ENCODE peak calls at places on chromosomes 11 and 22, in six cellular contexts. I, E, Y, A, C and F are unnamed samples.

GRCh38 chr22:41818596-41818995 is 14.3 kb upstream of the SREBF2 start:
- DNase-seq in A (no peak), I (no peak), C (no peak), Y (no peak), E (no peak), F (no peak)

GRCh38 chr11:45385423-45385822 is 99.3 kb upstream of the SYT13 start:
- DNase-seq in C (no peak), Y (no peak), E (no peak), A (no peak), I (no peak), F (no peak)

GRCh38 chr11:12057299-12057980 is 49.0 kb upstream of the DKK3 start:
- DNase-seq in E (no peak), I (no peak), Y (no peak), C (no peak), A (no peak), F (no peak)

GRCh38 chr11:84886344-84886743 is 740.8 kb downstream of the DLG2 start:
- DNase-seq in C (no peak), E (no peak), A (no peak), I (no peak), Y (no peak), F (no peak)

GRCh38 chr11:2321311-2321683 is 19.5 kb downstream of the TSPAN32 start:
- DNase-seq in I (no peak), C (no peak), Y (no peak), A (no peak), E (no peak), F (no peak)

GRCh38 chr11:14974021-14974698 is 2.0 kb upstream of the CALCA start:
- DNase-seq in I (no peak), A (no peak), Y (no peak), E (no peak), C (no peak), F (no peak)

GRCh38 chr22:19036523-19037273 is 85.5 kb downstream of the DGCR2 start:
- DNase-seq in C (no peak), A (no peak), I (no peak), E (no peak), Y (no peak), F (no peak)

GRCh38 chr11:19511413-19512183 is 201.0 kb upstream of the NAV2 start:
- DNase-seq in Y (no peak), I (no peak), A (no peak), E (no peak), C (no peak), F (no peak)

GRCh38 chr11:30859709-30860108 is 273.6 kb upstream of the MPPED2 start:
- DNase-seq in E (no peak), A (no peak), I (no peak), Y (no peak), C (no peak), F (no peak)

GRCh38 chr11:93493252-93493897 is 49.8 kb downstream of the SMCO4 start:
- DNase-seq in A (no peak), E (peak), Y (no peak), C (no peak), I (no peak), F (no peak)

GRCh38 chr11:84552791-84553190 is 1074.4 kb downstream of the DLG2 start:
- DNase-seq in Y (no peak), I (no peak), C (no peak), E (no peak), A (no peak), F (no peak)

GRCh38 chr22:27989758-27990450 is 70.8 kb upstream of the PITPNB start:
- DNase-seq in C (no peak), E (no peak), A (no peak), I (no peak), Y (no peak), F (no peak)

GRCh38 chr22:23245799-23246136 is 65.5 kb downstream of the BCR start:
- DNase-seq in C (no peak), E (no peak), Y (no peak), I (no peak), A (no peak), F (no peak)

GRCh38 chr11:111908639-111909305 is 2.8 kb downstream of the CRYAB start:
- DNase-seq in Y (no peak), E (no peak), I (no peak), C (no peak), A (no peak), F (no peak)

GRCh38 chr11:130634981-130635473 is 186.6 kb downstream of the ADAMTS15 start:
- DNase-seq in C (no peak), Y (no peak), I (no peak), A (no peak), E (peak), F (no peak)

GRCh38 chr11:45786272-45786671 is 18.7 kb upstream of the SLC35C1 start:
- DNase-seq in Y (no peak), E (no peak), I (no peak), C (no peak), A (no peak), F (no peak)

GRCh38 chr11:27458182-27458581 is 14.4 kb downstream of the LGR4 start:
- DNase-seq in I (no peak), Y (no peak), C (no peak), E (no peak), A (no peak), F (no peak)

GRCh38 chr22:32106930-32107329 is 52.2 kb downstream of the C22orf42 start:
- DNase-seq in C (no peak), Y (no peak), E (no peak), I (no peak), A (no peak), F (no peak)

GRCh38 chr11:5600374-5600851 is 4.0 kb downstream of the TRIM6 start:
- DNase-seq in Y (peak), E (peak), C (peak), I (peak), A (peak), F (peak)

GRCh38 chr11:72812604-72812967 is 1.6 kb upstream of the ATG16L2 start:
- DNase-seq in I (no peak), E (no peak), Y (no peak), A (no peak), C (no peak), F (no peak)

GRCh38 chr11:61579398-61580291 is 1.2 kb downstream of the SYT7 start:
- DNase-seq in I (no peak), C (no peak), Y (no peak), E (no peak), A (no peak), F (no peak)

GRCh38 chr11:124069429-124070401 is 28.6 kb upstream of the OR10G7 start:
- DNase-seq in A (peak), E (peak), I (peak), Y (no peak), C (peak), F (no peak)

GRCh38 chr11:85826096-85826855 is 15.3 kb upstream of the SYTL2 start:
- DNase-seq in Y (no peak), E (no peak), A (no peak), I (no peak), C (no peak), F (peak)

GRCh38 chr11:62611705-62612365 is 740 bp downstream of the EML3 start:
- DNase-seq in C (no peak), A (peak), Y (peak), I (no peak), E (no peak), F (peak)

GRCh38 chr22:43293661-43294392 is 49.3 kb downstream of the SCUBE1 start:
- DNase-seq in A (peak), I (no peak), C (no peak), Y (no peak), E (peak), F (no peak)

GRCh38 chr11:61684870-61685610 is 4.8 kb downstream of the DAGLA start:
- DNase-seq in A (no peak), C (no peak), Y (no peak), I (no peak), E (no peak), F (no peak)

GRCh38 chr11:64924910-64925284 is 408 bp downstream of the PPP2R5B start:
- DNase-seq in I (no peak), E (no peak), A (peak), C (no peak), Y (no peak), F (no peak)

GRCh38 chr11:122775675-122776271 is 62.5 kb upstream of the CRTAM start:
- DNase-seq in I (no peak), A (no peak), Y (no peak), E (no peak), C (no peak), F (no peak)

GRCh38 chr22:36220457-36220921 is 18.8 kb downstream of the APOL2 start:
- DNase-seq in A (no peak), Y (no peak), E (no peak), I (no peak), C (no peak), F (no peak)

GRCh38 chr22:49699928-49700498 is 127.7 kb downstream of the BRD1 start:
- DNase-seq in Y (no peak), E (no peak), I (no peak), C (no peak), A (no peak), F (no peak)

GRCh38 chr22:49697047-49697446 is 130.6 kb downstream of the BRD1 start:
- DNase-seq in Y (no peak), I (no peak), E (no peak), C (no peak), A (no peak), F (no peak)

GRCh38 chr22:49701380-49702067 is 126.1 kb downstream of the BRD1 start:
- DNase-seq in A (peak), C (no peak), I (no peak), Y (no peak), E (no peak), F (no peak)

GRCh38 chr22:49702068-49702397 is 125.6 kb downstream of the BRD1 start:
- DNase-seq in E (no peak), C (no peak), A (no peak), I (no peak), Y (no peak), F (no peak)

DNA sequence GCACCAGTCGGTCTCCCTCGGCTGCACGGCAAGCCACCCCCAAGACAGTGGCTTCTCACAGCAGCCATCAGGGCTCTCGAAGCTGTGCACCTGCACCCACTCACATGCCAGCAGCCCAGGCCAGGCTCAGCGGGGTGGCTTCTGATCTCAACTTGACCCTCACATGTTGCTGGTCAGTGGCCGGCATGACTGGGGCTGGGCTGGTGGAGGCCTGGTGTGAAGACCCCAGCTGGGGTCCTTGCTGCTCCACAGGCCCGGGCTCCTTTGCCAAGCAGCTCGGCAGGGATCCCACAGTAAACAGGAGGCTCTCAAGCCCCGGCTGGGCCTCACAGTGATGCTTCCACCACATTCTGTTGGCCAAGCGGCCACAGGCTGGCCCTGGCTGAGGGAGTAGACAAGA is 128.2 kb downstream of the BRD1 start:
- DNase-seq in I (no peak), E (no peak), A (no peak), Y (no peak), C (no peak), F (no peak)
- TF ChIP-seq TAF1 in I (no peak), E (no peak), A (no peak), Y (no peak), C (no peak), F (no peak)

DNA sequence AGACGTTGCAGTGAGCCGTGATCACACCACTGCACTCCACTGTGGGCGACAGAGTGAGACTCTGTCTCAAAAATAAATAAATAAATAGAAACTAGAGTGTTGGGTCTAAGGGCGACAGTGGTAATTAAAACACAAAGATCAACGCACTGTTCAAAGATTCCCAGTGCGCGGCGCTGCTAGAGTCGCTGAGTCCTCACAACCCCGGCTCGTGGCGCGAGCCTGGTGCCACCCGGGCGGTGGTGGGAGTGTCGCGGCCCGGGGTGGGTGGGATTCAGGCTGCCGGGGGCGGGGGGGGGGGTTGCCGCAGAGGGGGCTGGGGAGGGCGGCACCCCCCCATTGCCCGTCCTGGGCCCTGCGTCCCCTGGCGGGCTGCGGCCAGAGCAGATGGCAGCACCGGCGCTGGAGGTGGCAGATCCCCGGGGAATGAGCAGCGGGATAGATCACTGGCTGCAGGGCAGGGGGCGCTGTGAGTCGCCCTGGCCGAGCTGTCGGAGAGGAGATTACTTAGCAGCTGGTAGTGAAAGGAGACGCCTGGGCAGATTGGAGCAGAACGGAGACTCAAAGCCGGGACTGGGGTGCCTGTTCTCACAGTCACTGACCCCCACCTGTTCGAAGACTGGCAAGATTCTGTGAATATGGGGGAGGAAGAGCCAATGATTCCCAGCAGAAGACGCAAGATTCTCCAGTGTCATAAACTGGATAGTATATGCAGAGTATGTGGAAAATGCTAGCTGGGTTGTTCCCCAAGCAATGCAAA is 30.2 kb upstream of the APOBEC3A start:
- DNase-seq in Y (peak), E (no peak), C (peak), I (peak), A (no peak), F (peak)
- TF ChIP-seq POLR2A in Y (no peak), E (no peak), C (no peak), I (no peak), A (no peak), F (no peak)

GRCh38 chr22:24513706-24514240 is 18.6 kb downstream of the UPB1 start:
- DNase-seq in C (no peak), Y (no peak), E (no peak), A (no peak), I (no peak), F (no peak)

GRCh38 chr22:24515025-24515338 is 19.9 kb downstream of the UPB1 start:
- DNase-seq in Y (no peak), C (no peak), A (no peak), I (no peak), E (no peak), F (no peak)

GRCh38 chr22:24514241-24515024 is 19.3 kb downstream of the UPB1 start:
- DNase-seq in Y (no peak), E (peak), C (peak), I (no peak), A (no peak), F (no peak)

GRCh38 chr22:24510694-24511625 is 15.8 kb downstream of the UPB1 start:
- DNase-seq in E (peak), C (no peak), A (peak), I (no peak), Y (no peak), F (no peak)

GRCh38 chr22:24512043-24512442 is 16.9 kb downstream of the UPB1 start:
- DNase-seq in I (no peak), A (no peak), C (no peak), Y (no peak), E (no peak), F (no peak)
- TF ChIP-seq TAF1 in I (no peak), A (no peak), C (no peak), Y (no peak), E (no peak), F (no peak)

DNA sequence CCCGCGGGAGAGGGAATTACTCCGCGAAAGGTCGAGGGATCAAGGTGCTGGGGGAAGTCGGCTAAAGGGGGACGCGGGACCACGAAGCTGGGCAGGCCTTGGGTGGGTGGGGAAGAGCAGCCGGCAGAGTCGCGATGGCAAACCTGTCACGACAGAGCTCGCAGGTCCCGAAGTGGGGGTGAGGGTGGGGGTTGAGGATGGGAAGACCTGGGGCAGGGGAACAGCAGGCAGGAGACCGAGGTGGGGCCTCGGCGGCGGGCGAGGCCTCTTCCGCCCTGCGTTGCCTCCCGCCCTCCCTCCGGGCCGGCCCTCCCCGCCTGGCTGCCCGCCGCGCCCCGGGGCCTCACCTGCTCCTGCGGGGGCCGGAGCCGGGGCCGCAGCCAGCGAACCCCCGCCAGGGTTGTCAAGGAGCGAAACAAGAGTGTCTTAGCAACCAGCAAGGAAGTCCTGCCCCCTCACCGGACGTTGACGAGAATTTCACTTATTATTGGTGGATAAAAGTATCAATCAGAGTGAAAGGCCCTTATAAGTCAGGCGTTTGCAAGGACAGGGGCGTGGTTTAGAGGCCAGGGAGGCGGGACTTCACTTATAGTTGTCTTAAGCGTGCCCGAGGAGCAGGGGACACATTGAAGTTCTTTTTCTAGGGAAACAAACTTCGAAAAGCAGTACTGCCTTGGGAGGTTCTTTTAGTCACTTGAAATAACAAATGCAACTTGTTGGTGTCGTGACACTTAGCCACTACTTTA is at the start of gene DNAL4:
- DNase-seq in I (peak), A (peak), C (peak), Y (peak), E (peak), F (peak)
- TF ChIP-seq POLR2A in I (no peak), A (peak), C (peak), Y (no peak), E (peak), F (peak)

GRCh38 chr11:8354622-8355417 is 91.1 kb upstream of the LMO1 start:
- DNase-seq in C (no peak), Y (no peak), E (no peak), I (no peak), A (no peak), F (no peak)
- TF ChIP-seq TAF1 in C (no peak), Y (no peak), E (no peak), I (no peak), A (no peak), F (no peak)

GRCh38 chr11:75345455-75346224 is 5.8 kb downstream of the ARRB1 start:
- DNase-seq in Y (no peak), A (no peak), C (peak), I (no peak), E (no peak), F (no peak)
- TF ChIP-seq POLR2A in Y (no peak), A (no peak), C (no peak), I (no peak), E (no peak), F (no peak)